ENCODE peak calls at places on chromosomes 3 and 15, in seven cellular contexts. One of them, this sample, is unnamed.

GRCh38 chr15:64749999-64750657 is 25.3 kb downstream of the RBPMS2 start:
- DNase-seq in lower leg skin: no peak
- DNase-seq in choroid plexus epithelial cell: peak; percentile 30
- DNase-seq in brain microvascular endothelial cell: peak; percentile 14
- DNase-seq in fibroblast of mammary gland: peak; percentile 80
- DNase-seq in GM23338: peak; percentile 89
- DNase-seq in sigmoid colon: no peak
- DNase-seq in this sample: no peak

GRCh38 chr3:127473244-127474024 is 117.1 kb downstream of the TPRA1 start:
- DNase-seq in brain microvascular endothelial cell: no peak
- DNase-seq in fibroblast of mammary gland: no peak
- DNase-seq in sigmoid colon: no peak
- DNase-seq in choroid plexus epithelial cell: no peak
- DNase-seq in GM23338: peak; percentile 90
- DNase-seq in lower leg skin: no peak
- DNase-seq in this sample: no peak

GRCh38 chr3:46098319-46098761 is 71.1 kb upstream of the XCR1 start:
- DNase-seq in choroid plexus epithelial cell: peak; percentile 91
- DNase-seq in lower leg skin: no peak
- DNase-seq in brain microvascular endothelial cell: peak; percentile 49
- DNase-seq in GM23338: no peak
- DNase-seq in sigmoid colon: peak; percentile 84
- DNase-seq in fibroblast of mammary gland: peak; percentile 90
- DNase-seq in this sample: no peak

GRCh38 chr15:31352911-31353811 is 26.5 kb downstream of the KLF13 start:
- DNase-seq in lower leg skin: peak; percentile 88
- DNase-seq in choroid plexus epithelial cell: peak; percentile 87
- DNase-seq in sigmoid colon: peak; percentile 89
- DNase-seq in brain microvascular endothelial cell: peak; percentile 62
- DNase-seq in GM23338: no peak
- DNase-seq in fibroblast of mammary gland: peak; percentile 87
- DNase-seq in this sample: no peak

GRCh38 chr3:43477600-43477999 is 144.2 kb downstream of the ANO10 start:
- DNase-seq in GM23338: no peak
- DNase-seq in brain microvascular endothelial cell: no peak
- DNase-seq in fibroblast of mammary gland: no peak
- DNase-seq in sigmoid colon: no peak
- DNase-seq in lower leg skin: no peak
- DNase-seq in choroid plexus epithelial cell: no peak
- DNase-seq in this sample: no peak

GRCh38 chr3:113167929-113168771 is 43.2 kb upstream of the BOC start:
- DNase-seq in lower leg skin: no peak
- DNase-seq in GM23338: no peak
- DNase-seq in brain microvascular endothelial cell: no peak
- DNase-seq in fibroblast of mammary gland: no peak
- DNase-seq in choroid plexus epithelial cell: no peak
- DNase-seq in sigmoid colon: peak; percentile 77
- DNase-seq in this sample: no peak

GRCh38 chr3:129490273-129490675 is 38.2 kb upstream of the RHO start:
- DNase-seq in choroid plexus epithelial cell: peak; percentile 98
- DNase-seq in fibroblast of mammary gland: peak; percentile 97
- DNase-seq in lower leg skin: peak; percentile 96
- DNase-seq in sigmoid colon: peak; percentile 94
- DNase-seq in brain microvascular endothelial cell: peak; percentile 90
- DNase-seq in GM23338: peak; percentile 89
- DNase-seq in this sample: peak; percentile 80

GRCh38 chr3:46276497-46277099 is 34.3 kb downstream of the CCR3 start:
- DNase-seq in sigmoid colon: peak; percentile 68
- DNase-seq in lower leg skin: peak; percentile 90
- DNase-seq in fibroblast of mammary gland: no peak
- DNase-seq in choroid plexus epithelial cell: peak; percentile 18
- DNase-seq in GM23338: peak; percentile 68
- DNase-seq in brain microvascular endothelial cell: peak; percentile 3
- DNase-seq in this sample: no peak

GRCh38 chr3:190281308-190282051 is 40.8 kb downstream of the CLDN1 start:
- DNase-seq in lower leg skin: no peak
- DNase-seq in brain microvascular endothelial cell: no peak
- DNase-seq in sigmoid colon: no peak
- DNase-seq in fibroblast of mammary gland: peak; percentile 54
- DNase-seq in choroid plexus epithelial cell: peak; percentile 81
- DNase-seq in GM23338: no peak
- DNase-seq in this sample: peak; percentile 73

GRCh38 chr3:161430307-161430706 is 59.0 kb upstream of the SPTSSB start:
- DNase-seq in fibroblast of mammary gland: no peak
- DNase-seq in brain microvascular endothelial cell: no peak
- DNase-seq in choroid plexus epithelial cell: no peak
- DNase-seq in GM23338: no peak
- DNase-seq in lower leg skin: no peak
- DNase-seq in sigmoid colon: no peak
- DNase-seq in this sample: no peak

GRCh38 chr15:46315540-46315939 is 680.7 kb downstream of the SQOR start:
- DNase-seq in lower leg skin: no peak
- DNase-seq in fibroblast of mammary gland: no peak
- DNase-seq in choroid plexus epithelial cell: no peak
- DNase-seq in GM23338: no peak
- DNase-seq in brain microvascular endothelial cell: no peak
- DNase-seq in sigmoid colon: no peak
- DNase-seq in this sample: no peak

GRCh38 chr3:12237912-12238650 is 50.8 kb upstream of the PPARG start:
- DNase-seq in lower leg skin: no peak
- DNase-seq in brain microvascular endothelial cell: peak; percentile 54
- DNase-seq in sigmoid colon: no peak
- DNase-seq in choroid plexus epithelial cell: peak; percentile 76
- DNase-seq in GM23338: no peak
- DNase-seq in fibroblast of mammary gland: peak; percentile 59
- DNase-seq in this sample: no peak

GRCh38 chr15:47812436-47813109 is 95.3 kb downstream of the SEMA6D start:
- DNase-seq in sigmoid colon: no peak
- DNase-seq in GM23338: no peak
- DNase-seq in brain microvascular endothelial cell: peak; percentile 57
- DNase-seq in lower leg skin: no peak
- DNase-seq in choroid plexus epithelial cell: peak; percentile 83
- DNase-seq in fibroblast of mammary gland: peak; percentile 4
- DNase-seq in this sample: peak; percentile 87

GRCh38 chr15:48965972-48966371 is 2.3 kb upstream of the SHC4 start:
- DNase-seq in choroid plexus epithelial cell: peak; percentile 83
- DNase-seq in lower leg skin: no peak
- DNase-seq in brain microvascular endothelial cell: peak; percentile 53
- DNase-seq in fibroblast of mammary gland: peak; percentile 76
- DNase-seq in GM23338: no peak
- DNase-seq in sigmoid colon: no peak
- DNase-seq in this sample: no peak

GRCh38 chr15:48966595-48967301 is 3.0 kb upstream of the SHC4 start:
- DNase-seq in brain microvascular endothelial cell: peak; percentile 71
- DNase-seq in lower leg skin: no peak
- DNase-seq in GM23338: no peak
- DNase-seq in fibroblast of mammary gland: peak; percentile 76
- DNase-seq in choroid plexus epithelial cell: peak; percentile 65
- DNase-seq in sigmoid colon: no peak
- DNase-seq in this sample: no peak

GRCh38 chr15:48962662-48963523 is 826 bp downstream of the SHC4 start:
- DNase-seq in GM23338: peak; percentile 67
- DNase-seq in sigmoid colon: peak; percentile 70
- DNase-seq in brain microvascular endothelial cell: peak; percentile 28
- DNase-seq in choroid plexus epithelial cell: peak; percentile 64
- DNase-seq in lower leg skin: peak; percentile 85
- DNase-seq in fibroblast of mammary gland: peak; percentile 48
- DNase-seq in this sample: no peak

GRCh38 chr15:48964898-48965297 is 1.2 kb upstream of the SHC4 start:
- DNase-seq in fibroblast of mammary gland: no peak
- DNase-seq in lower leg skin: no peak
- DNase-seq in choroid plexus epithelial cell: no peak
- DNase-seq in brain microvascular endothelial cell: no peak
- DNase-seq in GM23338: no peak
- DNase-seq in sigmoid colon: no peak
- DNase-seq in this sample: no peak

DNA sequence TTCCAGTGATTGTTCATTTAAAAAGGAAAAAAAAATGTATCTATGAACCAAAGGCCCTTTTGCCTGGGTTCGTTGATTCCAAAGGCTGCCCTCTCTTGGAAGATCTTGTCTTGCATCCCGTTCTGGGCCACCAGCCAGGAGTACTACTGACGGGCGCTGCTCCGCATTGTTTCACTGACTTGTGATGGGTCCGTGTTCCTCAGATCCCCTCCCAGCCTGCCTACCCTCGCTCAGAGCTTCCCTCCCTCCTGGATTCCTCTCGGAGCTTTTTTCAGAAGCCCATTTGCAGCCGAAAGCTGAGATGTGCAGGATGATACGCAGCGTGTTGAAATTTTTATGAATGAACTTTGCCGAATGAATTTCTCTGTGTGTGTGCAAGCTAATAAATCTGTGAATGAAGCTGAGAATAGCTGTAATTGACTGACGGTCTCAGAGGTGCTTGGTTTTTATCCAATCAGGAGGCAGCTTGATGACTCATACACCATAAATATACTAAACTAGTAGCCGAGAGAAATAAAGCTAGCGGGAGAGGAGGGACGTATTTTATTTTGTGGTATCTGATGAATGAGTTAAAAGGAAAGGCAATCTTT is at the start of gene SHC4:
- DNase-seq in choroid plexus epithelial cell: peak; percentile 90
- DNase-seq in lower leg skin: peak; percentile 92
- DNase-seq in GM23338: peak; percentile 80
- DNase-seq in fibroblast of mammary gland: peak; percentile 86
- DNase-seq in sigmoid colon: peak; percentile 87
- DNase-seq in brain microvascular endothelial cell: peak; percentile 79
- DNase-seq in this sample: no peak
- TF ChIP-seq CTCF in choroid plexus epithelial cell: peak; percentile 50
- TF ChIP-seq CTCF in lower leg skin: no peak
- TF ChIP-seq CTCF in GM23338: peak; percentile 6
- TF ChIP-seq CTCF in fibroblast of mammary gland: peak; percentile 46
- TF ChIP-seq CTCF in sigmoid colon: peak; percentile 18
- TF ChIP-seq CTCF in brain microvascular endothelial cell: peak; percentile 64
- TF ChIP-seq CTCF in this sample: peak; percentile 51

DNA sequence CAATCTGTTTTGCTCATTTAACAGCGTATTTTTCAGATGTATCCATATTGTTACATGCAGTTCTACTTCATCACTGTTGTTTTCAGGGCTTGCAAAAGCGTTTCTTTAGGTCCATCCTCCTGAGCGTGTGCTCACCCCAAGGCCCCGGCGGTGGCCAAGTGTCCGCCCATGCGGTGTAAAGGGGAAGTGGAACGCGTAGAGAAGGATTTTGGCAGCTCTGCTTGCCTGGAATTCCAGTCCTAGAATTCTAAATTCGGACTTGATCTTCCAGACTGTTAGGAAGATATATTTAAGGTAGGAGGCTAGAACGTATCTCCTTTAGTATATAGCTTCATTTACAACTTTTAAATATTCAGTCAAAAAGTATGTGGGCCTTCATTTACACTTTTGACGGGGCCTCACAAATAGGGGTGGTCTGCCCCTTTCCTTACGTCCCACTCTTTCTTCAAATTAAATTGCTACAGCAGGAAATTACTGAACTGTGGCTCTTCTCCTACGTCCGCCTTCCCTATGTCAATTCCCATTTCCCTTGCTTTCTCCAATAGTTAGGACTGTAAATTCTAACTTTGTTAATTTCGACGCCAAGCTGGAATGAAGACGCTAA is 609 bp upstream of the TBC1D23 start:
- DNase-seq in sigmoid colon: peak; percentile 84
- DNase-seq in brain microvascular endothelial cell: no peak
- DNase-seq in lower leg skin: peak; percentile 86
- DNase-seq in fibroblast of mammary gland: peak; percentile 86
- DNase-seq in choroid plexus epithelial cell: peak; percentile 76
- DNase-seq in GM23338: peak; percentile 81
- DNase-seq in this sample: no peak
- H3K4me3 ChIP-seq in sigmoid colon: peak overlapping the region; percentile 27
- H3K4me3 ChIP-seq in brain microvascular endothelial cell: peak overlapping the region; percentile 99
- H3K4me3 ChIP-seq in lower leg skin: no peak overlapping the region
- H3K4me3 ChIP-seq in fibroblast of mammary gland: peak overlapping the region; percentile 44
- H3K4me3 ChIP-seq in choroid plexus epithelial cell: peak overlapping the region; percentile 100
- H3K4me3 ChIP-seq in GM23338: peak overlapping the region; percentile 54
- H3K4me3 ChIP-seq in this sample: peak overlapping the region; percentile 97

DNA sequence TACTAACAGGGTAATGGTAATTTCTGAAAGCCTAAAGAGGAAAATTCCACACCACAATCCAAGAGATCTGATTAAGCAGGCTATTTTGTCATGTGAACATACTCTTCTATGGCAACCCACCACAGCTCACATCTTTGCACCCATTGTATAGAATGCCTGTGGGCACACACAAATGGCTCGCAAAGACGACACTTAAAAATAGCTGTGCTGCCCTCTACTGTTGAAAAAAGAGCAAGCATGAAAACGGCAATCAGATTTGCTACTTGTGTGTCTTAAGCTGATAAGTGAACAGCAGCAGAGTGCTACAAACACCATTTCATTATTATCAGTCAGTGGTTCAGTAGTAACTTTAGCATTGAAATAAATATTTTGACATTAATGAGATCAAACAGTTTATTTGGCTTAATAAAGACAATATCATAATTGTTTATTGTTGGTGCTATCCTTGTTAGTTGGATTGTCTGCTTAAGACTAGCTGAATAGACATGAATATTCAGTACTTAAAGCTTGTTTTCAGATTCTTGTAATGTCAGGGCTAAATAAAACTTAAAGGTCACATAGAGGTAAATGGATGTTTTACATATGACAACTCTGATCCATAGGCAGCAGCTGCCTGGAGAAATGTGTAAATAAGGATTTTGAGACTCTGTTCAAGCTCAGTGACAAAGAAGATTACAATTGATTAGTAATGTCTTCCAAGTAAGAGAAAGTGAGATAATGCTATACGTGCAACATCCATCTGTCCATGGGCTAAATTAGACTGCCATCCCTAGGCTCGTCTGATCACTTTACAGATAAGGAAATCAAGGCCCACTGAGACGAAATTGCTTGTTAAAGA is 199.1 kb downstream of the LRRN1 start:
- DNase-seq in GM23338: peak; percentile 86
- DNase-seq in choroid plexus epithelial cell: peak; percentile 5
- DNase-seq in brain microvascular endothelial cell: peak; percentile 20
- DNase-seq in fibroblast of mammary gland: peak; percentile 5
- DNase-seq in lower leg skin: no peak
- DNase-seq in sigmoid colon: no peak
- DNase-seq in this sample: peak; percentile 3
- TF ChIP-seq CTCF in GM23338: peak; percentile 94
- TF ChIP-seq CTCF in choroid plexus epithelial cell: peak; percentile 25
- TF ChIP-seq CTCF in brain microvascular endothelial cell: peak; percentile 25
- TF ChIP-seq CTCF in fibroblast of mammary gland: no peak
- TF ChIP-seq CTCF in lower leg skin: no peak
- TF ChIP-seq CTCF in sigmoid colon: no peak
- TF ChIP-seq CTCF in this sample: peak; percentile 68

DNA sequence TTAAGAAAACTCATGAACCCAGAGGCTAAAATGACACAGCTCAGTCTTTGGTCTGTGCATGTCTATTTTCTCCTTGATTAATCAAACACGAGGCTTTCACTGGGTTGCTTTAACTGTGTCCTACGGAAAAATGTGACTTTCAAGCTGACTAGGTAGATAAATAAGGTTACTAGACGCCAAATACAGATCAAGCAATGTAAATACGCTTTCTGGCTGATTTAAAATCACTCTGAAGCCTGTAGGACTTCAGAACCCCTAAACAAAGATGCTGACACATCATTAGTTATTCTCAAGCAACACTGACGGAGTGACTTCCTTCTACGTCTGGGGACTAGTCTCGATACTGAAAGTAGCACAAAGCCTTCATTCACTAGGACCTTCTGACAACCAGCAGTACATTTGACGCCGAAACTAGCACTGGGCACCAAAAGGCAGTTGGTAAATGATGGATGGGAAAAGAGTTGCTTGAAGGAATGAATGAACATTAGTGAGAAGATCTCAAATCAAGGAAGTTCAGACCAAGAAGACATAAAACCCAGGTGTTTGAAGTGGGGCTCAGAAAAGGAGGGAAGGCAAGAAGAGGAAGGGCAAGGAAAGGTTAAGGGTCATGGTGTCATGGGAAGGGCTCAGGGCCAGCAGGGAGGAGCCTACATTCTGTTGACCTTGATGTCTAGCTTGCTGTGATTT is 67.1 kb upstream of the CDV3 start:
- DNase-seq in fibroblast of mammary gland: no peak
- DNase-seq in GM23338: no peak
- DNase-seq in brain microvascular endothelial cell: no peak
- DNase-seq in sigmoid colon: no peak
- DNase-seq in lower leg skin: no peak
- DNase-seq in choroid plexus epithelial cell: no peak
- DNase-seq in this sample: no peak
- H3K4me3 ChIP-seq in fibroblast of mammary gland: no peak overlapping the region
- H3K4me3 ChIP-seq in GM23338: no peak overlapping the region
- H3K4me3 ChIP-seq in brain microvascular endothelial cell: no peak overlapping the region
- H3K4me3 ChIP-seq in sigmoid colon: no peak overlapping the region
- H3K4me3 ChIP-seq in lower leg skin: no peak overlapping the region
- H3K4me3 ChIP-seq in choroid plexus epithelial cell: no peak overlapping the region
- H3K4me3 ChIP-seq in this sample: no peak overlapping the region